ENCODE peak calls at places on chromosomes 5 and 9, in nine cellular contexts. B is OCI-LY7; K is HCT116; G is aorta; Q is mammary epithelial cell; J is PC-3; Z is CD8-positive, alpha-beta T cell; S is kidney; N is esophagus squamous epithelium. W is an unnamed sample.

GRCh38 chr9:109016132-109016531 is 2.8 kb upstream of the CTNNAL1 start:
- DNase-seq in B (no peak), Q (no peak), J (no peak), Z (no peak), N (no peak), G (no peak), K (no peak), S (no peak), W (no peak)

GRCh38 chr9:26261503-26262330 is 583.5 kb upstream of the TUSC1 start:
- DNase-seq in J (peak; percentile 86), Q (peak; percentile 64), S (no peak), B (no peak), K (no peak), N (no peak), G (no peak), Z (no peak), W (no peak)

GRCh38 chr9:18746631-18747030 is 272.7 kb downstream of the ADAMTSL1 start:
- DNase-seq in N (no peak), G (no peak), Z (no peak), Q (no peak), S (no peak), J (no peak), B (no peak), K (no peak), W (no peak)

GRCh38 chr5:90871356-90871755 is 312.8 kb downstream of the ADGRV1 start:
- DNase-seq in B (no peak), G (no peak), Q (no peak), K (no peak), Z (no peak), N (no peak), S (no peak), J (no peak), W (no peak)

GRCh38 chr9:21465859-21466518 is 16.1 kb downstream of the IFNE start:
- DNase-seq in B (peak; percentile 41), K (peak; percentile 61), N (no peak), Q (peak; percentile 36), Z (no peak), G (no peak), J (peak; percentile 77), S (no peak), W (no peak)

GRCh38 chr5:15285901-15286583 is 213.9 kb upstream of the FBXL7 start:
- DNase-seq in Z (no peak), G (no peak), B (no peak), S (no peak), N (no peak), K (no peak), J (no peak), Q (no peak), W (no peak)

GRCh38 chr9:33473216-33473615 is 508 bp downstream of the NOL6 start:
- DNase-seq in Q (no peak), B (no peak), K (no peak), S (peak; percentile 39), J (no peak), N (no peak), G (peak; percentile 33), Z (no peak), W (peak; percentile 28)

GRCh38 chr5:74067748-74068541 is 441.9 kb downstream of the ARHGEF28 start:
- DNase-seq in N (no peak), J (peak; percentile 84), S (no peak), K (peak; percentile 8), Q (peak; percentile 85), Z (no peak), B (no peak), G (no peak), W (no peak)

GRCh38 chr5:175363300-175363699 is 80.7 kb downstream of the DRD1 start:
- DNase-seq in N (no peak), Z (no peak), K (no peak), Q (no peak), B (no peak), J (no peak), S (no peak), G (no peak), W (no peak)

GRCh38 chr9:82560457-82560904 is 502.5 kb downstream of the RASEF start:
- DNase-seq in B (no peak), S (no peak), G (no peak), N (no peak), K (no peak), Z (no peak), Q (no peak), J (peak; percentile 9), W (no peak)

GRCh38 chr5:97762483-97762882 is 579.4 kb upstream of the RIOK2 start:
- DNase-seq in K (no peak), Z (no peak), Q (no peak), B (no peak), J (no peak), G (no peak), N (no peak), S (no peak), W (no peak)

DNA sequence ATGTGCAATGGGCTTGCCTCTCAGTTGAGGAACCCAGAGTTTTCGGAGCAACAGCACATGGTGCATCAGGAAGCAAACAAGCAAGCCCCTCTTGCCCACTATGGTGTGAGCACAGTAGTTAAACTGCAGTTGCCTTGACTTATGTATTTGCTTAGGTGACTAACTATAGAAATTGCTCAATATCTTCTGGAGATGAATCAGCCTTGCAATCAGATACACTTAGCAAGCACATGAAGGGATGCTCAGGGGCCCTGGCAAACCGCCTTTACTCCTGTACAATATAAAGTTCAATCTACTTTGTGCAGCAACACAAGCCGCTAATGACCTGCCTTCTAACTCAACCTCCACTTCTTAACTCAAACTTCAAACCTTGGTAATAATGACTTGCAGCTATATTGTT is 581.7 kb upstream of the RIOK2 start:
- DNase-seq in Z (no peak), K (no peak), Q (peak; percentile 61), G (no peak), J (peak; percentile 86), B (no peak), S (no peak), N (no peak), W (no peak)
- H3K36me3 ChIP-seq in Z (no peaks in the 10 kb centered on the region), K (no peaks in the 10 kb centered on the region), Q (no peaks in the 10 kb centered on the region), G (no peaks in the 10 kb centered on the region), J (no peaks in the 10 kb centered on the region), B (no peaks in the 10 kb centered on the region), S (no peaks in the 10 kb centered on the region), N (no peaks in the 10 kb centered on the region), W (no peaks in the 10 kb centered on the region)

GRCh38 chr5:1806974-1807373 is 5.8 kb downstream of the NDUFS6 start:
- DNase-seq in B (no peak), S (no peak), J (no peak), K (no peak), G (no peak), Z (no peak), Q (no peak), N (no peak), W (no peak)
- H3K36me3 ChIP-seq in B (peaks cover 96% of the 10 kb centered on the region), S (peaks cover 63% of the 10 kb centered on the region), J (peaks cover 82% of the 10 kb centered on the region), K (peaks cover 62% of the 10 kb centered on the region), G (no peaks in the 10 kb centered on the region), Z (peaks cover 51% of the 10 kb centered on the region), Q (peaks cover 33% of the 10 kb centered on the region), N (peaks cover 60% of the 10 kb centered on the region), W (no peaks in the 10 kb centered on the region)

DNA sequence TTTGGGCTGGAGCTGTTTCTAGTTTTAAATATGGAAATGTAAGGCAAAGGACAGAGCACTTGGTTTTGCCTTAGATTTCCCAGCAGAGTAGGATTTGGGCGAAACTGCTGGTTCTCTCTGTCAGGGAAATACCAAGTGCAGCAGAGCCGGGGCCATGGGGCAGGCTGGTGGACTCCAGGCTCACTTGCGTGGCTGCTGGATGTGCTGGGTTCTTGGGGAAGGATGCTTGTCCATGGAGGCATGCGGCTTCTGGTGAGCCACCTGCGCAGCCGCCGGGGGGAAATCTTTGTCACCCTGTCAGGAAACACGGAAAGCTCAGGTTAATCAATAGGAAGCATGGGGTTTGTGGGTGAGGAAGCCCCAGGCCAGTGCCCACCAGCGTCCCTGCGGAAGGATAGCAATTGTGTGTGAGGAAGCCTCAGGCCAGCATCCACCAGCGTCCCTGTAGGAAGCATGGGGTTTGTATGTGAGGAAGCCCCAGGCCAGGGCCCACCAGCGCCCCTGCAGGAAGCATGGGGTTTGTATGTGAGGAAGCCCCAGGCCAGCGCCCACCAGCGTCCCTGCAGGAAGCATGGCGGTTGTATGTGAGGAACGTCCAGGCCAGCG is 80.1 kb downstream of the DAP start:
- DNase-seq in N (no peak), Q (no peak), S (no peak), Z (no peak), B (no peak), J (no peak), G (no peak), K (no peak), W (no peak)
- H3K36me3 ChIP-seq in N (peaks cover 6% of the 10 kb centered on the region), Q (peaks cover 4% of the 10 kb centered on the region), S (peaks cover 40% of the 10 kb centered on the region), Z (peaks cover 18% of the 10 kb centered on the region), B (peaks cover 53% of the 10 kb centered on the region), J (peaks cover 81% of the 10 kb centered on the region), G (peaks cover 5% of the 10 kb centered on the region), K (peaks cover 3% of the 10 kb centered on the region), W (no peaks in the 10 kb centered on the region)

GRCh38 chr5:1497795-1498622 is 25.8 kb downstream of the LPCAT1 start:
- DNase-seq in G (no peak), J (no peak), K (no peak), Z (no peak), S (no peak), Q (no peak), N (no peak), B (no peak), W (no peak)
- H3K36me3 ChIP-seq in G (peaks cover 2% of the 10 kb centered on the region), J (peaks cover 53% of the 10 kb centered on the region), K (peaks cover 12% of the 10 kb centered on the region), Z (peaks cover 6% of the 10 kb centered on the region), S (no peaks in the 10 kb centered on the region), Q (peaks cover 6% of the 10 kb centered on the region), N (no peaks in the 10 kb centered on the region), B (peaks cover 85% of the 10 kb centered on the region), W (no peaks in the 10 kb centered on the region)

DNA sequence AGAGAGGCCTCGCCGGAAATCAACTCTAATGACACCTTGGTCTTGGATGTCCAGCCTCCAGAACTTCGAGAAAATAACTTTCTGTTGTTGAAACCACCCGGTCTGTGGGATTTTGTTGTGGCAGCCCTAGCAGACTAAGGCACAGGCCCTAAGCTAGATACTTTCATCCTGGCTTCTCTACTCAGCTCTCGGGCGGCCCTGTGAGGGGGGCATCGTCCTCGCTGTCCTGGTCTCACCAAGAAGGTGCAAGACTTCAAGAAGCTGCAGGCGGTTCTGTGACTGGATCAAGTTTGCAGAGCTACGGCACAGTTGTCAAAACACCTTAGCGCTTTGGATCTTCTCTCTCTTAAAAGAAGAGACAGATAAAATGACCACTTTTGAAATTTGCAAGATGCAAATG is 119.3 kb upstream of the PHYKPL start:
- DNase-seq in K (no peak), Q (no peak), B (no peak), G (no peak), N (no peak), S (peak; percentile 29), J (no peak), Z (no peak), W (no peak)
- H3K36me3 ChIP-seq in K (no peaks in the 10 kb centered on the region), Q (no peaks in the 10 kb centered on the region), B (no peaks in the 10 kb centered on the region), G (no peaks in the 10 kb centered on the region), N (no peaks in the 10 kb centered on the region), S (no peaks in the 10 kb centered on the region), J (no peaks in the 10 kb centered on the region), Z (no peaks in the 10 kb centered on the region), W (no peaks in the 10 kb centered on the region)

GRCh38 chr5:32103521-32103920 is 70.6 kb downstream of the GOLPH3 start:
- DNase-seq in B (no peak), Q (no peak), S (no peak), G (no peak), N (no peak), K (no peak), J (no peak), Z (no peak), W (no peak)
- H3K36me3 ChIP-seq in B (peaks cover 53% of the 10 kb centered on the region), Q (peaks cover 16% of the 10 kb centered on the region), S (peaks cover 49% of the 10 kb centered on the region), G (no peaks in the 10 kb centered on the region), N (peaks cover 9% of the 10 kb centered on the region), K (peaks cover 19% of the 10 kb centered on the region), J (peaks cover 16% of the 10 kb centered on the region), Z (peaks cover 4% of the 10 kb centered on the region), W (peaks cover 9% of the 10 kb centered on the region)